ENCODE peak calls at places on chromosomes 16 and 17, in six cellular contexts. A is IMR-90, O is cardiac muscle cell, K is GM23248, E is right atrium auricular region, G is ovary. L is an unnamed sample.

GRCh38 chr16:66366433-66367299 is at the start of gene CDH5:
- DNase-seq in O (peak; percentile 86), G (peak; percentile 74), A (no peak), E (peak; percentile 81), K (peak; percentile 9), L (peak; percentile 71)

GRCh38 chr16:21599994-21600773 is 807 bp downstream of the METTL9 start:
- DNase-seq in A (peak; percentile 46), O (peak; percentile 48), K (peak; percentile 78), E (no peak), G (no peak), L (no peak)

GRCh38 chr16:88570691-88571092 is 489 bp downstream of the ZC3H18 start:
- DNase-seq in G (no peak), O (peak; percentile 3), K (peak; percentile 62), A (no peak), E (no peak), L (no peak)

GRCh38 chr17:75876190-75876937 is 2.0 kb downstream of the TRIM47 start:
- DNase-seq in G (no peak), K (peak; percentile 33), E (no peak), A (no peak), O (no peak), L (no peak)

GRCh38 chr17:77837917-77838316 is 120.6 kb upstream of the TNRC6C start:
- DNase-seq in K (no peak), A (no peak), E (no peak), G (no peak), O (no peak), L (no peak)

GRCh38 chr16:14669776-14670175 is 24.3 kb downstream of the PLA2G10 start:
- DNase-seq in K (no peak), E (no peak), A (no peak), O (no peak), G (peak; percentile 20), L (no peak)

GRCh38 chr17:60095830-60096229 is 17.1 kb upstream of the HEATR6 start:
- DNase-seq in K (no peak), O (no peak), E (no peak), G (no peak), A (no peak), L (no peak)

GRCh38 chr17:66310528-66311148 is 8.2 kb downstream of the PRKCA start:
- DNase-seq in G (no peak), A (no peak), O (no peak), K (no peak), E (no peak), L (no peak)

GRCh38 chr17:48995332-48995870 is 1.8 kb upstream of the IGF2BP1 start:
- DNase-seq in G (no peak), K (peak; percentile 53), E (peak; percentile 26), A (no peak), O (no peak), L (peak; percentile 33)

GRCh38 chr16:79623076-79623475 is 22.5 kb upstream of the MAF start:
- DNase-seq in G (no peak), O (no peak), K (no peak), E (no peak), A (no peak), L (no peak)

GRCh38 chr17:45341389-45342158 is 24.8 kb upstream of the MAP3K14 start:
- DNase-seq in A (peak; percentile 85), G (no peak), O (peak; percentile 96), K (peak; percentile 94), E (peak; percentile 74), L (peak; percentile 99)
- H3K4me3 ChIP-seq in A (no peak overlapping the region), G (no peak overlapping the region), O (no peak overlapping the region), K (peak overlapping the region; percentile 29), E (no peak overlapping the region), L (peak overlapping the region; percentile 16)

DNA sequence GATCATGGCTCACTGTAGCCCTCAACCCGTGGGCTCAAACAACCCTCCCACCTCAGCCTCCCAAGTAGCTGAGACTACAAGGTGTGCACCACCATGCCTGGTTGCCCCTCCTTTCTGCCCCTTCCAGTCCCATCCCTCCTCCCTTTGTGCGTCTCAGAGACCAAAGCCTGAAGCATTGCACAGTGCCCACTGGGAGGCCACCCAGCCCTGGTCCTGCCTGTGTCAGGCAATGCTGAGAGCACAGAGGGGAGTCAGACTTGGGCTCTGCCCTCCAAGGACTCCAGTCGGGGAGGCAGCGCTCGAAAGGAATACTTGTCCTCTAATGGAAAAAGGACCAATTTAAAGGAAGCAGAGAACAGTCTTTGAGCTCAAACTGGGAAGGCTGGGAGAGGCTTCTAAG is 20.4 kb downstream of the RAI1 start:
- DNase-seq in O (no peak), K (no peak), G (no peak), E (no peak), A (no peak), L (no peak)
- H3K27me3 ChIP-seq in O (peaks cover 39% of the 10 kb centered on the region), K (no peaks in the 10 kb centered on the region), G (no peaks in the 10 kb centered on the region), E (no peaks in the 10 kb centered on the region), A (no peaks in the 10 kb centered on the region), L (no peaks in the 10 kb centered on the region)

GRCh38 chr16:670485-671352 is 2.8 kb downstream of the RHOT2 start:
- DNase-seq in G (no peak), O (no peak), A (no peak), E (no peak), K (no peak), L (no peak)
- H3K36me3 ChIP-seq in G (no peaks in the 10 kb centered on the region), O (peaks cover 35% of the 10 kb centered on the region), A (peaks cover 47% of the 10 kb centered on the region), E (peaks cover 44% of the 10 kb centered on the region), K (no peaks in the 10 kb centered on the region), L (peaks cover 65% of the 10 kb centered on the region)

GRCh38 chr16:51154271-51155171 is 3.5 kb upstream of the SALL1 start:
- DNase-seq in E (no peak), K (no peak), O (no peak), G (no peak), A (no peak), L (no peak)
- H3K4me3 ChIP-seq in E (peak overlapping the region; percentile 22), K (peak overlapping the region; percentile 97), O (peak overlapping the region; percentile 68), G (peak overlapping the region; percentile 39), A (peak overlapping the region; percentile 32), L (peak overlapping the region; percentile 27)

DNA sequence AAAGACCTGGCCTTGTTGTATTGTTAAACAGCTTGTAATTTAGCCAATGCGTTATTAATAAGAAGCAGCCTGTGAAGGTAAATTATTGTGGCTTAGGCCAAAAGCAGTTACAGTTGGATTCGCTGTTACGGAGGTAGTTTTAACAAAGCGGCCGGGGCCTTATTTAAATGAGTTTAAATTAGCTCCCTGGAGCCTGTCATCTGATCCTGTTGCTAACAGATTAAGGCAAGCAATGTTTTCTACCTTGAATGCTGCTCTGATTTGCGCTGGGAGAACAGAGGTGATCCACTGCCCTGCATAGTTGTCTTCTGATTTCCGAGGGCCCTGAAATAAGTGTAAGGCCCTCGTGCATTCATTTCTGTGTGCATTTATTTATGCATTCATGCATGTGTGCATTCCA is 10.7 kb downstream of the SEC14L5 start:
- DNase-seq in A (no peak), G (no peak), K (no peak), E (no peak), O (no peak), L (no peak)
- H3K27me3 ChIP-seq in A (peaks cover 3% of the 10 kb centered on the region), G (no peaks in the 10 kb centered on the region), K (peaks cover 5% of the 10 kb centered on the region), E (no peaks in the 10 kb centered on the region), O (no peaks in the 10 kb centered on the region), L (peaks cover 27% of the 10 kb centered on the region)

DNA sequence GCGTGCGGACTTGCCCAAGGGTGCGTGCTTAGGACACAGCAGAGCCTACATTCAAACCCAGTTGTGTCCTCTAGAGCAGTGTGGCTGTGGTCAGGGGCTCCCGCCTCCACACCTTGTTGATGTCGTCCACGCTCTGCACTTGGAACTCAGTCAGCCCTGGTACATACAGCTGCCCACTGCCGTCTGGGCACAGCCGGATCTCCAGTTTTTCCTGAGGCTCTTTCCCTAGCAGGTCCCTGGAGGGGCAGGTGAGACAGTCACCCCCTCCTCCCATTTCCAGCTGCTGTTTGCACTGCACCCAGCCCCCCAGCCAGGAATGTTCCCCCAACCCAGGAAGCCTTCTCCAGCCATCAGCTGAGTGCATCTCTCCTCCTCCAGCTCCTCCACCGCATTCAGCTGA is 25.7 kb downstream of the KATNB1 start:
- DNase-seq in E (no peak), G (no peak), A (no peak), O (no peak), K (no peak), L (no peak)
- H3K36me3 ChIP-seq in E (peaks cover 55% of the 10 kb centered on the region), G (no peaks in the 10 kb centered on the region), A (peaks cover 59% of the 10 kb centered on the region), O (no peaks in the 10 kb centered on the region), K (no peaks in the 10 kb centered on the region), L (peaks cover 96% of the 10 kb centered on the region)

GRCh38 chr16:75535211-75535843 is 581 bp downstream of the CHST5 start:
- DNase-seq in G (no peak), O (no peak), E (no peak), K (no peak), A (no peak), L (no peak)
- H3K4me3 ChIP-seq in G (no peak overlapping the region), O (no peak overlapping the region), E (no peak overlapping the region), K (no peak overlapping the region), A (no peak overlapping the region), L (no peak overlapping the region)

L was measured in MG63.